ENCODE peak calls at places on chromosome 13, in five cellular contexts. J is colonic mucosa, N is cardiac fibroblast, O is astrocyte of the spinal cord, R is ascending aorta. I is an unnamed sample.

GRCh38 chr13:52156724-52157251 is 2.6 kb downstream of the NEK3 start:
- DNase-seq in R (no peak), J (no peak), O (peak), N (peak), I (no peak)

GRCh38 chr13:63840551-63841421 is 2425.1 kb upstream of the PCDH20 start:
- DNase-seq in J (no peak), R (no peak), N (no peak), O (no peak), I (no peak)

GRCh38 chr13:33236021-33236420 is 49.5 kb downstream of the STARD13 start:
- DNase-seq in O (peak), N (peak), R (no peak), J (no peak), I (no peak)

GRCh38 chr13:101202590-101202989 is 213.7 kb downstream of the NALCN start:
- DNase-seq in O (no peak), R (no peak), N (no peak), J (no peak), I (no peak)

GRCh38 chr13:73835138-73835721 is 299.0 kb downstream of the KLF12 start:
- DNase-seq in J (no peak), O (peak), N (peak), R (no peak), I (no peak)

GRCh38 chr13:79972066-79972569 is 368.8 kb downstream of the SPRY2 start:
- DNase-seq in J (no peak), O (no peak), R (no peak), N (no peak), I (no peak)

GRCh38 chr13:25678398-25678797 is 306.6 kb downstream of the ATP8A2 start:
- DNase-seq in R (no peak), O (no peak), J (no peak), N (no peak), I (no peak)

GRCh38 chr13:99949657-99950413 is 21.7 kb downstream of the ZIC5 start:
- DNase-seq in R (no peak), N (no peak), J (no peak), O (no peak), I (no peak)

GRCh38 chr13:93925976-93926375 is 553.5 kb downstream of the DCT start:
- DNase-seq in N (no peak), O (no peak), R (no peak), J (no peak), I (no peak)

GRCh38 chr13:88526186-88526852 is 855.1 kb downstream of the SLITRK5 start:
- DNase-seq in R (no peak), N (no peak), O (no peak), J (no peak), I (no peak)

GRCh38 chr13:77448689-77449088 is 86.8 kb upstream of the SCEL start:
- DNase-seq in N (no peak), R (peak), O (no peak), J (no peak), I (no peak)

GRCh38 chr13:32504876-32505275 is 33.7 kb downstream of the N4BP2L2 start:
- DNase-seq in R (no peak), J (no peak), N (no peak), O (no peak), I (no peak)

GRCh38 chr13:22063416-22064124 is 392.7 kb downstream of the FGF9 start:
- DNase-seq in O (no peak), R (no peak), J (no peak), N (no peak), I (no peak)

GRCh38 chr13:31824705-31825512 is 85.6 kb downstream of the RXFP2 start:
- DNase-seq in R (no peak), N (peak), O (peak), J (no peak), I (no peak)

GRCh38 chr13:44004881-44005280 is 125.2 kb downstream of the LACC1 start:
- DNase-seq in O (peak), N (peak), J (no peak), R (no peak), I (no peak)

GRCh38 chr13:101512650-101513049 is 60.2 kb downstream of the ITGBL1 start:
- DNase-seq in N (peak), O (peak), R (no peak), J (no peak), I (no peak)

GRCh38 chr13:30963794-30964193 is 31.3 kb downstream of the TEX26 start:
- DNase-seq in O (no peak), R (no peak), N (peak), J (peak), I (no peak)

GRCh38 chr13:113460599-113460998 is 7.3 kb upstream of the ADPRHL1 start:
- DNase-seq in N (no peak), O (no peak), R (no peak), J (no peak), I (no peak)

GRCh38 chr13:113460064-113460555 is 6.8 kb upstream of the ADPRHL1 start:
- DNase-seq in N (no peak), O (no peak), R (no peak), J (no peak), I (no peak)

GRCh38 chr13:113457510-113457909 is 4.2 kb upstream of the ADPRHL1 start:
- DNase-seq in O (no peak), N (no peak), J (no peak), R (no peak), I (no peak)

GRCh38 chr13:113456116-113456702 is 2.9 kb upstream of the ADPRHL1 start:
- DNase-seq in R (no peak), J (no peak), O (no peak), N (no peak), I (no peak)

DNA sequence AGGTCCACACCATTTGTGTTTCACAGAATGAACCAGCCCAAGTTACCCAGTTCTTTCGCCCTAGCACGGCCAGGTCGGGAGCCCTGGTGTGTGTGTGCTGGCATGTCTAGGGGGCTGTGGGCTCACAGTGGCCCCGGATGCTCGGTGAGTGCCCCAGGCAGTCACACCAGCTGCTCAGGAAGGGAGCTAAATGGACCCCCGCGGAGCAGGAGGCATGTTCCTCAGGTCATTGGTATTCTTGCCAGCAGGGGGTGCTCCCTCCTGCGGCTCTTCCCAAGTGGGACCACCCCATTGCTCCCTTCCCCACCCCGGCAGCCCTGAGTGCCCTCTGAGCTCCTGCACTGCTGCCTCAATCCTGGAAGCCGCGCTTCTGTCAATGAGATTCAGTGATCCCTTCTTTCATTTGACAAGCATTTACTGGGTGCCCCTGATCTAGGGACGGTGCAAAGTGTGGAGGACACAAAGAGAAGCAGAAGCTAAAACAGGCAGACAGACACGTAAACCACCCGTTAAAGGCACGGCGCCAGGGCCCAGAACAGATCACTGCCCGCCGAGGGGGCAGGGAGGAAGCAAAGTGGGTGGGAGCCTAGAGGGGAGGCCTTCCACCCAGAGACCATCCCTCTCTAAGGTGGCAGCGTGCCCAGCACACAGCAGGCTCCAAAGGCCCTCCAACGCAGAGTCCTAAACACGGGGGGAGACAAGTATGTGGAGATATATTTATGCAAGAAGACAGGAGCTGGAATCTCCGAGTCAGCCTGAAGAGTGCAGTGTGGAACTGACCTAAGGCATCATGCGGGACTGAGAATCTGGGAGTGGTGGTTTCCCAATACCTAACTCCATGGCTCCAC is 5.2 kb upstream of the ADPRHL1 start:
- DNase-seq in N (no peak), J (no peak), R (no peak), O (peak), I (no peak)
- TF ChIP-seq CTCF in N (peak), J (no peak), R (no peak), O (peak), I (no peak)

DNA sequence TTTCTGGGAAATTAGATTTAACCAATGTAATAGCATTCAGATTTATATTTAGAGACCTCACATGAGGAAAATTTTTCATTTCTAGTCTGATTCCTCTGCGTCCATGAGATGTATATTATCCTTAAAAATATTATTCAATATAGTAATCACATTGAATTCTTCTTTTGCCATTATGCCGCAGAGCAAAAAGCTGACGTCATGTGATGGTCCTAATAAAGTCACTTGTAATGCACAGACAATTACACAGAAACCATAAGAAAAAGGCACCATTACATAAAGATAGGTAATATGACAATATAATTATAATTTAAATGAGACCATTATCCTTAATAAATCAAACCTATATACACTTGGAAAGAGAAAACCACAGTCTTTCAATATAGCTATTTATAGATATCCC is 1021.5 kb downstream of the PCDH9 start:
- DNase-seq in O (no peak), R (no peak), J (no peak), N (no peak), I (no peak)
- TF ChIP-seq CTCF in O (no peak), R (no peak), J (no peak), N (no peak), I (no peak)

DNA sequence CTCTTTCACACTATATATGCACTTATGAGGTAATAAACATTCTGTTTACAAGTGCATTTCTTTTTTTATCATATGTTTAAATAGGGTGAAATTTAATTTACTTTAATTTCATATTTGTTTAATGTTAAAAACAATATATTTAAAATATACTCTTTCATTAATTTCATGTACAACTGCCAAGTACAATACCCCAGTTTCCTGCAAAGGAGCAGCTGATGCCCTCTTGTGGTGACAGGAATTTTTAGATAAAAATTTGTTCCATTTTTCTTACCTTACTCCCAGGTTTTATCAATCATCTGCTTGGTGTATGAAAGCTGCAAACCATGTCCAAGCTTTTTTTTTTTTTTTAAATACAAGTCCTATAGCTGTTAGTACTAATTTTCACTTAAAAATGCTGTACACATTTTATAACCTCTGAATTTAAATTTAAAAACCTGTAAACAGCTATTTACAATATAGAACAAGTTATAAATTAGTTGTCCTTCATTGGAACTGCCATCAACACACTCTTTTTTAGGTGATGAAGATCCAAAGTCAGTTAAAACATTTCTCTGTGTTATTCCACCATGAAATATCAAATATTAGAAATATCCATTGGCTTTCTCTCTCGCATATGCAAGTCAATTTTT is 4.9 kb downstream of the PCDH20 start:
- DNase-seq in N (peak), O (peak), J (no peak), R (no peak), I (no peak)
- TF ChIP-seq CTCF in N (peak), O (peak), J (peak), R (no peak), I (no peak)

GRCh38 chr13:110107568-110108347 is 199.2 kb downstream of the COL4A1 start:
- DNase-seq in J (no peak), R (no peak), N (peak), O (no peak), I (no peak)
- TF ChIP-seq CTCF in J (no peak), R (no peak), N (peak), O (peak), I (no peak)

GRCh38 chr13:29805994-29806748 is 44.2 kb downstream of the UBL3 start:
- DNase-seq in O (no peak), R (no peak), J (no peak), N (no peak), I (no peak)

GRCh38 chr13:29810145-29810742 is 40.2 kb downstream of the UBL3 start:
- DNase-seq in N (no peak), R (no peak), J (no peak), O (no peak), I (no peak)

GRCh38 chr13:29808264-29808663 is 42.2 kb downstream of the UBL3 start:
- DNase-seq in N (no peak), J (no peak), R (no peak), O (no peak), I (no peak)

GRCh38 chr13:29815336-29815735 is 35.1 kb downstream of the UBL3 start:
- DNase-seq in N (no peak), R (no peak), J (no peak), O (no peak), I (no peak)

DNA sequence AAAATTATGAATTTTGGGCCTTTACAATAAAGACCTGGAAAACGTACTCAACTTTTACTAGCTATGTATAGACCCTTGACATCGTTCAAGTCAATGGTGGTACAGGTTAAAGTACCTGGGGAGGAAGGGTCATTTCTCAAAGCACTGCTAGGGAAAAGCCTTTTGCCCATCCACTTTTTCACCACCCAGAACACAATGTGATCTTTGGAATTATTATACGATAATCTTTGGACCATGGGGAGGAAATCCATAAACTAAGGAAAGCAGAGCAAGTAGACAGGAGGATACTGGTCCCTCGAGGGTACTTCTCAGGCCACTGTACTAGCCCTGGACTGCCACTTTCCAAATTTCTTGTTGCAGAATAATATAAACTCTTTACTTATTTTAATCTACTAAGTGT is 39.5 kb downstream of the UBL3 start:
- DNase-seq in O (no peak), N (no peak), J (no peak), R (no peak), I (no peak)
- TF ChIP-seq CTCF in O (no peak), N (no peak), J (no peak), R (no peak), I (no peak)

GRCh38 chr13:98556968-98557591 is 19.8 kb downstream of the STK24 start:
- DNase-seq in J (no peak), R (no peak), O (no peak), N (no peak), I (no peak)
- TF ChIP-seq CTCF in J (no peak), R (no peak), O (peak), N (no peak), I (no peak)

GRCh38 chr13:67225252-67226159 is 4.6 kb downstream of the PCDH9 start:
- DNase-seq in N (no peak), R (no peak), J (no peak), O (no peak), I (no peak)

GRCh38 chr13:67223742-67224141 is 6.4 kb downstream of the PCDH9 start:
- DNase-seq in J (no peak), N (no peak), R (no peak), O (no peak), I (no peak)

GRCh38 chr13:67223024-67223423 is 7.1 kb downstream of the PCDH9 start:
- DNase-seq in O (peak), R (no peak), N (peak), J (no peak), I (no peak)

GRCh38 chr13:67226686-67227085 is 3.5 kb downstream of the PCDH9 start:
- DNase-seq in O (no peak), J (no peak), R (no peak), N (no peak), I (no peak)

DNA sequence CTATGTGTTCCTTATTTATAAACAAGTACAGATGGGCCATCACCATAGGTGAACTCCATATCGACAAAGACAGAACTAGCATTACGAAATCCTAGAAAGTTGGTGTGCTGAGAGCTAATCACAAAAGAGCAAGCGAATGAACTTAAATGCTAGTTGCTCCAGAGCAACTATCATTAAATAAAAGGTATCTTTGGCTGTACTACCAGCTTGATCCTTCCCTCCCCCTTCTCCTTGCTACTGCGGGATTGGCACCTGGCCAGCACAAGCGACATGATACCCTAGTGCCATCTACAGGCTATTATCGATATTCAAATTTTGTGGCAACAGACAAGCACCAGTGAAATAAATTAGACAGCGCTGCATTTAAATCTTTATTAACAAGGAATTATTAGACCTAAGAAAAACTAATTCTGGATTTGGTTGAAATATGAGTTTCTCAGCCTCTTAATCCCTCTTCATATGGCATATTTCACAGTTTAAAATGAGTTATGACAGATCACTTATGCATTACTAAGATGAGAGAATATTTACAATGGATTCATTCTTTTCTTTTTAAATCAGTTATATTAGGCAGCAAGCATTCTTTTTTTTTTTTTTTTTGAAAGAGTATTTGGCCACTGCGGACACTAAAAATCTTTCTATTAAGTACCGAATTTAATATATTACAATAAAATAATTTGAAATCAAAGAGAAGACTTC is 5.8 kb downstream of the PCDH9 start:
- DNase-seq in R (no peak), N (peak), J (peak), O (peak), I (peak)
- TF ChIP-seq CTCF in R (peak), N (peak), J (peak), O (peak), I (no peak)

GRCh38 chr13:53191091-53191490 is 162.5 kb downstream of the OLFM4 start:
- DNase-seq in O (no peak), N (peak), J (no peak), R (no peak), I (no peak)

GRCh38 chr13:53189162-53189561 is 160.5 kb downstream of the OLFM4 start:
- DNase-seq in O (no peak), J (no peak), R (no peak), N (no peak), I (no peak)
- TF ChIP-seq CTCF in O (no peak), J (no peak), R (no peak), N (no peak), I (no peak)

GRCh38 chr13:104114111-104114510 is 1047.9 kb upstream of the SLC10A2 start:
- DNase-seq in R (no peak), O (no peak), J (no peak), N (peak), I (no peak)
- TF ChIP-seq CTCF in R (no peak), O (no peak), J (no peak), N (no peak), I (no peak)

GRCh38 chr13:106299616-106300015 is 235.8 kb downstream of the EFNB2 start:
- DNase-seq in N (no peak), O (no peak), J (no peak), R (no peak), I (no peak)
- TF ChIP-seq CTCF in N (no peak), O (no peak), J (no peak), R (no peak), I (no peak)